ENCODE peak calls at places on chromosomes 2 and 18, in six cellular contexts. L, V, J, Y, R and M are unnamed samples.

GRCh38 chr2:237570776-237571335 is 4.5 kb downstream of the PRLH start:
- DNase-seq in L (no peak), V (no peak), J (peak), Y (no peak), R (no peak), M (no peak)

GRCh38 chr18:77100751-77101355 is 31.7 kb downstream of the MBP start:
- DNase-seq in L (no peak), V (no peak), J (no peak), Y (no peak), R (no peak), M (no peak)

GRCh38 chr18:54776282-54776977 is 51.8 kb upstream of the RAB27B start:
- DNase-seq in L (no peak), V (peak), J (no peak), Y (no peak), R (no peak), M (peak)

GRCh38 chr2:200351815-200352214 is 45.3 kb downstream of the SPATS2L start:
- DNase-seq in L (no peak), V (no peak), J (no peak), Y (no peak), R (no peak), M (no peak)

GRCh38 chr18:49021433-49022129 is 70.8 kb upstream of the SMAD7 start:
- DNase-seq in L (peak), V (peak), J (peak), Y (peak), R (peak), M (peak)

GRCh38 chr2:25397777-25398176 is 56.1 kb upstream of the DNMT3A start:
- DNase-seq in L (no peak), V (no peak), J (no peak), Y (no peak), R (no peak), M (no peak)

GRCh38 chr2:79131687-79132086 is 11.4 kb downstream of the REG1A start:
- DNase-seq in L (no peak), V (no peak), J (no peak), Y (no peak), R (no peak), M (no peak)

GRCh38 chr2:38394041-38394440 is 17.0 kb upstream of the ATL2 start:
- DNase-seq in L (no peak), V (no peak), J (no peak), Y (no peak), R (no peak), M (no peak)

GRCh38 chr18:22110482-22110924 is 58.9 kb upstream of the GATA6 start:
- DNase-seq in L (no peak), V (no peak), J (no peak), Y (no peak), R (no peak), M (no peak)

GRCh38 chr2:196066794-196067382 is 1.7 kb downstream of the DNAH7 start:
- DNase-seq in L (no peak), V (no peak), J (no peak), Y (no peak), R (no peak), M (no peak)

GRCh38 chr2:6168485-6168884 is 476.3 kb downstream of the SOX11 start:
- DNase-seq in L (no peak), V (no peak), J (no peak), Y (no peak), R (no peak), M (no peak)

GRCh38 chr2:74516070-74516633 is 1.9 kb downstream of the TLX2 start:
- DNase-seq in L (peak), V (no peak), J (peak), Y (no peak), R (peak), M (no peak)

GRCh38 chr2:120934891-120935338 is 199.2 kb downstream of the GLI2 start:
- DNase-seq in L (peak), V (peak), J (no peak), Y (no peak), R (no peak), M (no peak)

GRCh38 chr2:156006721-156007618 is 325.6 kb downstream of the NR4A2 start:
- DNase-seq in L (no peak), V (no peak), J (peak), Y (no peak), R (no peak), M (no peak)

GRCh38 chr2:188978291-188979081 is 4.3 kb downstream of the COL3A1 start:
- DNase-seq in L (no peak), V (peak), J (no peak), Y (no peak), R (no peak), M (no peak)
- TF ChIP-seq POLR2AphosphoS5 in L (peak), V (no peak), J (no peak), Y (peak), R (no peak), M (no peak)

DNA sequence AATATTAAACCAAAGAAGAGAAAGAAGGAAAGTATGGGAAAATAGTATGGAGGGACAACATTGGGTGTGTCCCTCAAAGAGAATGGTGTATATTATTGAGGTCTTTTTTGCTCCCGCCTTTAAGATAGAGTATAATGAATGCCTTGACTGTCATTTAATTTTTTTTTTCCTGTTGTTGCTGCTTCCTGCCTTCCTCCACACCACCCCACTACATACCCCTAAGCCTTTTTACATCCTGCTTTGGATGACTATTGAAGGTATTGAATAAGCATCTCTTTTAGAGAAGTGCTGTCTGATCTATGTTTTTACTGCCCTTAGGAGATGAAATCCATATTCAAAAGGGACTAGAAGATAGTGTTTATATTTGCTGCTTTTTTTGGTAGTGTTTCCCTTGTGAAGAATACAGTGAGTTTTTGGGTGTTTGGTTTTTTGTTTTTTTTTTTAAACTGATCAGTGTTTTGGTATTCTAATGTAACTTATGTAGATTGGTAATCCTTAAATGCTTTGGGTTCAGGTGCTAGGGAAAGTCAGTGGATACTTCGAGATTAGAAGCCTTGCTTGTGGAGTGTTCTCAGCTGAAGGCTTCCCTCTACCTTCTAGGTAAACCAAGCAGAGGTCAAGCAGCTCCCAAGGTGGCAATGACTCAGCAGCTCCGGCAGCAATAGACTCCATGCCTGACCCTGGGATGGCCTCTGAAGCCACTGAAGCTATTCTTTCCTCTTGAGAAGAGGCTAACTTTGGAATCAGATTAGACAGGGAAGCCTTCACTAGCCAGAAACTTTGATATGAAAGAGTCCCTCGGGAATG is 5.0 kb downstream of the FZD7 start:
- DNase-seq in L (peak), V (no peak), J (no peak), Y (no peak), R (no peak), M (no peak)
- TF ChIP-seq POLR2AphosphoS5 in L (no peak), V (no peak), J (no peak), Y (no peak), R (no peak), M (no peak)

DNA sequence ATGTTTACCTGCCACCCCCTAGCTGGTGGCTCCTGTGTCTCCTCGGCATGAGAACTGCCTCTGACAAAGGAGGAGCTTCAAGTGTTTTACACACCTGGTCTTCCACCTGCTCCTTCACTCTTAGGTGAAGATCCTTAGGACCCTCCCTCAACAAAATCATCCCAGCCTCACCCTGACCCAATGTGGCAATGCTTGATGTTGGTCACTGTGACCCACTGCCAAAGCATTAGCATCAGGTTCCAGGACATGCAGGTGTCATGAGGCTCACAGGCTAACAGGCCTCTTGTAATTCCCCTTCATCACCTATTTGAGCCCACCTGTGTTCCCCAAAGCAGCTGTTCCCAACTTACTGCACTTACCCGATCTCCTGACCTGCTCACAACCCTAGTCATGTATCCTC is 9.8 kb downstream of the FZD5 start:
- DNase-seq in L (no peak), V (no peak), J (no peak), Y (no peak), R (no peak), M (no peak)
- TF ChIP-seq POLR2AphosphoS5 in L (peak), V (peak), J (no peak), Y (no peak), R (no peak), M (no peak)

GRCh38 chr2:27809761-27810241 is 38.3 kb downstream of the MRPL33 start:
- DNase-seq in L (no peak), V (no peak), J (no peak), Y (no peak), R (no peak), M (no peak)
- TF ChIP-seq POLR2AphosphoS5 in L (no peak), V (no peak), J (no peak), Y (peak), R (no peak), M (no peak)

GRCh38 chr2:44348385-44348784 is 12.9 kb downstream of the PREPL start:
- DNase-seq in L (no peak), V (no peak), J (no peak), Y (no peak), R (no peak), M (no peak)

GRCh38 chr2:44342854-44343253 is 18.4 kb downstream of the PREPL start:
- DNase-seq in L (no peak), V (peak), J (no peak), Y (no peak), R (no peak), M (no peak)
- TF ChIP-seq POLR2AphosphoS5 in L (no peak), V (no peak), J (no peak), Y (no peak), R (no peak), M (no peak)

GRCh38 chr2:85712849-85713612 is 18.9 kb downstream of the GNLY start:
- DNase-seq in L (peak), V (no peak), J (no peak), Y (peak), R (no peak), M (no peak)
- TF ChIP-seq POLR2AphosphoS5 in L (no peak), V (no peak), J (peak), Y (no peak), R (no peak), M (no peak)

GRCh38 chr2:159497857-159498256 is 118.5 kb downstream of the BAZ2B start:
- DNase-seq in L (no peak), V (no peak), J (no peak), Y (no peak), R (no peak), M (no peak)
- TF ChIP-seq POLR2AphosphoS5 in L (no peak), V (no peak), J (no peak), Y (no peak), R (no peak), M (no peak)

DNA sequence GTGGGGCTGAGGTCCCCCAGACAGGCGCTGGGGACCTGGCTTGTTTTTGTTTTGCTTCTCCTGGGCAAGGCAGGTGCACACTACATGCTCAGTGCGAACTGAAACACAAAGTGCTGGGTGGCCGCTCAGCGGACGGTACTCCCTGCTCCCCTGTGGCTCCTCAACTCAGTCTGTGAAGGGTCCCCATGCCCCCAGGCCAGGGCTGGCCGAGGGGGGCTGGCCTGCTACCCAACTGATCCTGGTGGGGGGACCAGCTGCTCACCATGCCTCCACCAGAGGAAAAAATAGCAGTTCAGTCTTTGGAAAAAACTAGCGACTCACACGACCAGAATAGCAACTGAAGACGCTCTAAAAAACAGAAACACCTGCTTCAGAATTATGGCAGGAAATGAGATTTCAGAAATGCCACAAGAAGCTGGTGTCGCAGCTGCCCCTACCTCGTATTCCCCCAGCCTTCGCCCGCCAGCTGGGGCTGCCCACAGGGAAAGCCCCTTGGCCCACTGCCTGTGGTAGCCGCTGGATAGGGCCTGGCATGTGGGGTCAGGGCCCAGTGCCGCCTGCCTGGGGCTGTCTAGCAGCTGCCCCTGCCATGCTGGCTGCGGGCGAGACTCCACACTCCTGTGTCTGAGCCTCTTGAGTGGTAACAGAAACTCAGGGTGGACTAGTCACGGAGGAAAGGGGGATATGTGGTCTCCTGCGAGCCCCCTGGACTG is 43.7 kb downstream of the MEX3C start:
- DNase-seq in L (peak), V (no peak), J (peak), Y (no peak), R (peak), M (no peak)
- TF ChIP-seq POLR2AphosphoS5 in L (no peak), V (no peak), J (peak), Y (no peak), R (no peak), M (no peak)

DNA sequence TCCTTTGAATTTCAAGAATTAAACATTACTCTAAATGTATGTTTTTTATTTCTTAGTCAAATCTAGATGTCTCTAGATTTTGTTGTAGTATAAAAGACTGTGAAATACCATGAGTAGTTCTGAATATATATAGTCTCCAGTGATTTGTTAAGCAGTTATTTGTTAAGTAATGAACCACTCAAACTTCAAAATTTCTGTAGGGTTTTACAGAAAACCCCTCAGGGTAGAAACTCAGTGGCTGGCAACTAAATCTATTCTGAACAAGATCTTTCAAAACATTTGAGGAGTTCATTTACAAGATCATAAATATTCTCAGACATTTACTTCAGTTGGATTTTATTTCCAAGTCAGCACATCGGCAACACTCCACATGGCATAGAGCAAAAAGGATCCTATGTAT is 35.8 kb upstream of the ACSL3 start:
- DNase-seq in L (no peak), V (no peak), J (no peak), Y (no peak), R (no peak), M (no peak)
- TF ChIP-seq POLR2AphosphoS5 in L (no peak), V (no peak), J (no peak), Y (no peak), R (no peak), M (no peak)